ENCODE peak calls at places on chromosomes 5 and 9, in seven cellular contexts. I is activated CD4-positive, alpha-beta T cell treated with anti-CD3 and anti-CD28 coated beads, Interleukin-2, amount 50 U/mL, for 1 hour; L is putamen; S is ascending aorta; Z is skeletal muscle cell; G is endodermal cell; N is MM.1S. V is an unnamed sample.

GRCh38 chr9:34991833-34992375 is 2.4 kb downstream of the DNAJB5 start:
- DNase-seq in I (no peak), L (no peak), S (peak; percentile 89), Z (no peak), G (peak; percentile 83), N (no peak), V (no peak)

GRCh38 chr5:157354825-157355224 is 88.9 kb downstream of the CYFIP2 start:
- DNase-seq in I (no peak), L (no peak), S (no peak), Z (no peak), G (peak; percentile 70), N (no peak), V (no peak)

GRCh38 chr5:170633235-170634041 is 129.6 kb downstream of the KCNIP1 start:
- DNase-seq in I (no peak), L (peak; percentile 37), S (peak; percentile 85), Z (peak; percentile 51), G (peak; percentile 86), N (no peak), V (no peak)

GRCh38 chr9:8719833-8720486 is 920.4 kb upstream of the DMAC1 start:
- DNase-seq in I (no peak), L (no peak), S (no peak), Z (no peak), G (no peak), N (no peak), V (no peak)

GRCh38 chr9:34375901-34376595 is 650 bp downstream of the MYORG start:
- DNase-seq in I (peak; percentile 45), L (no peak), S (peak; percentile 82), Z (no peak), G (peak; percentile 90), N (peak; percentile 80), V (peak; percentile 27)

GRCh38 chr9:109010676-109011655 is 2.3 kb downstream of the CTNNAL1 start:
- DNase-seq in I (peak; percentile 49), L (no peak), S (no peak), Z (peak; percentile 71), G (no peak), N (peak; percentile 78), V (peak; percentile 39)

GRCh38 chr9:73114958-73115357 is 36.7 kb upstream of the ANXA1 start:
- DNase-seq in I (no peak), L (no peak), S (no peak), Z (no peak), G (no peak), N (no peak), V (no peak)

GRCh38 chr5:75509956-75510355 is 1.5 kb downstream of the CERT1 start:
- DNase-seq in I (no peak), L (no peak), S (no peak), Z (peak; percentile 4), G (no peak), N (no peak), V (no peak)

GRCh38 chr5:117131048-117131679 is 556.5 kb upstream of the SEMA6A start:
- DNase-seq in I (no peak), L (no peak), S (no peak), Z (no peak), G (no peak), N (peak; percentile 75), V (no peak)

GRCh38 chr9:96376926-96377874 is 6.3 kb downstream of the SLC35D2 start:
- DNase-seq in I (no peak), L (no peak), S (no peak), Z (peak; percentile 30), G (no peak), N (no peak), V (no peak)

GRCh38 chr9:130985029-130985428 is 23.9 kb upstream of the LAMC3 start:
- DNase-seq in I (no peak), L (no peak), S (no peak), Z (no peak), G (no peak), N (no peak), V (no peak)

GRCh38 chr9:134589748-134590147 is 51.9 kb upstream of the COL5A1 start:
- DNase-seq in I (no peak), L (no peak), S (peak; percentile 50), Z (no peak), G (peak; percentile 82), N (no peak), V (no peak)

GRCh38 chr9:105405514-105406131 is 42.2 kb upstream of the FSD1L start:
- DNase-seq in I (peak; percentile 34), L (no peak), S (no peak), Z (peak; percentile 12), G (no peak), N (peak; percentile 45), V (no peak)

GRCh38 chr5:37638897-37639296 is 200.9 kb downstream of the GDNF start:
- DNase-seq in I (no peak), L (no peak), S (no peak), Z (no peak), G (no peak), N (no peak), V (no peak)

GRCh38 chr9:83327323-83327722 is 210.9 kb downstream of the FRMD3 start:
- DNase-seq in I (no peak), L (peak; percentile 7), S (no peak), Z (peak; percentile 19), G (peak; percentile 58), N (no peak), V (no peak)

GRCh38 chr9:136567651-136568287 is 21.9 kb upstream of the NOTCH1 start:
- DNase-seq in I (no peak), L (no peak), S (peak; percentile 90), Z (peak; percentile 34), G (peak; percentile 92), N (no peak), V (no peak)

GRCh38 chr5:58241383-58241782 is 218.5 kb downstream of the PLK2 start:
- DNase-seq in I (no peak), L (no peak), S (no peak), Z (no peak), G (no peak), N (no peak), V (no peak)

GRCh38 chr9:128254855-128255759 is 20.7 kb downstream of the GOLGA2 start:
- DNase-seq in I (peak; percentile 44), L (no peak), S (no peak), Z (no peak), G (peak; percentile 95), N (peak; percentile 30), V (peak; percentile 54)

GRCh38 chr9:130960522-130961378 is 21.7 kb upstream of the FIBCD1 start:
- DNase-seq in I (no peak), L (no peak), S (no peak), Z (no peak), G (no peak), N (no peak), V (no peak)

GRCh38 chr9:122394265-122395242 is 23.7 kb downstream of the PTGS1 start:
- DNase-seq in I (no peak), L (no peak), S (no peak), Z (peak; percentile 77), G (no peak), N (no peak), V (no peak)

GRCh38 chr5:157710887-157711286 is 20.3 kb upstream of the THG1L start:
- DNase-seq in I (no peak), L (no peak), S (no peak), Z (peak; percentile 29), G (no peak), N (no peak), V (no peak)

GRCh38 chr5:128196791-128197190 is 113.2 kb downstream of the SLC12A2 start:
- DNase-seq in I (no peak), L (no peak), S (no peak), Z (peak; percentile 26), G (no peak), N (no peak), V (no peak)

GRCh38 chr5:179606910-179607448 is 16.5 kb downstream of the HNRNPH1 start:
- DNase-seq in I (no peak), L (no peak), S (no peak), Z (no peak), G (peak; percentile 72), N (no peak), V (no peak)

GRCh38 chr9:4837768-4838546 is 45.2 kb downstream of the RCL1 start:
- DNase-seq in I (no peak), L (peak; percentile 53), S (peak; percentile 73), Z (peak; percentile 99), G (no peak), N (no peak), V (no peak)

GRCh38 chr5:143019614-143020515 is 249.7 kb downstream of the ARHGAP26 start:
- DNase-seq in I (no peak), L (no peak), S (no peak), Z (no peak), G (peak; percentile 79), N (no peak), V (no peak)